ENCODE peak calls at places on chromosome 16, in four cellular contexts. N, B, H and S are unnamed samples.
A peak's percentile ranks its signal among the peaks of the same experiment; 100 is the strongest.

GRCh38 chr16:14035092-14035491 is 36.0 kb upstream of the MRTFB start:
- DNase-seq in N (no peak), B (no peak), H (no peak), S (no peak)

GRCh38 chr16:3467920-3468319 is 24.4 kb downstream of the NAA60 start:
- DNase-seq in N (no peak), B (no peak), H (no peak), S (no peak)

GRCh38 chr16:50697881-50698767 is 4.7 kb downstream of the NOD2 start:
- DNase-seq in N (no peak), B (no peak), H (no peak), S (no peak)

GRCh38 chr16:23578096-23578830 is 17.9 kb downstream of the NDUFAB1 start:
- DNase-seq in N (no peak), B (no peak), H (no peak), S (no peak)

GRCh38 chr16:56347166-56347565 is 78.2 kb downstream of the AMFR start:
- DNase-seq in N (no peak), B (no peak), H (no peak), S (no peak)

GRCh38 chr16:87744750-87745514 is 20.9 kb downstream of the KLHDC4 start:
- DNase-seq in N (no peak), B (no peak), H (no peak), S (no peak)

GRCh38 chr16:22375117-22375962 is 921 bp upstream of the CDR2 start:
- DNase-seq in N (no peak), B (no peak), H (peak; percentile 13), S (no peak)

GRCh38 chr16:66270333-66270927 is 96.1 kb upstream of the CDH5 start:
- DNase-seq in N (peak; percentile 92), B (no peak), H (peak; percentile 94), S (peak; percentile 67)

GRCh38 chr16:27189335-27189972 is 13.9 kb upstream of the KDM8 start:
- DNase-seq in N (peak; percentile 25), B (no peak), H (peak; percentile 36), S (no peak)

GRCh38 chr16:14309906-14310305 is 238.8 kb downstream of the MRTFB start:
- DNase-seq in N (no peak), B (no peak), H (no peak), S (peak; percentile 75)

GRCh38 chr16:68529931-68530667 is 9.0 kb upstream of the ZFP90 start:
- DNase-seq in N (peak; percentile 74), B (peak; percentile 69), H (peak; percentile 93), S (peak; percentile 99)

GRCh38 chr16:7597677-7598076 is 265.0 kb downstream of the RBFOX1 start:
- DNase-seq in N (no peak), B (no peak), H (no peak), S (no peak)

GRCh38 chr16:1944612-1945199 is 1.7 kb upstream of the MSRB1 start:
- DNase-seq in N (no peak), B (no peak), H (no peak), S (no peak)

GRCh38 chr16:27781195-27781524 is 231.2 kb downstream of the KATNIP start:
- DNase-seq in N (no peak), B (no peak), H (no peak), S (no peak)

GRCh38 chr16:73048292-73049050 is 543 bp upstream of the ZFHX3 start:
- DNase-seq in N (peak; percentile 75), B (no peak), H (no peak), S (no peak)

GRCh38 chr16:27625050-27625697 is 75.2 kb downstream of the KATNIP start:
- DNase-seq in N (no peak), B (no peak), H (no peak), S (no peak)

GRCh38 chr16:29983420-29984136 is 9.9 kb downstream of the TAOK2 start:
- DNase-seq in N (no peak), B (no peak), H (no peak), S (no peak)

GRCh38 chr16:66590322-66590721 is 11.1 kb downstream of the CMTM2 start:
- DNase-seq in N (no peak), B (no peak), H (no peak), S (no peak)

GRCh38 chr16:3170440-3171180 is 17.4 kb upstream of the OR1F1 start:
- DNase-seq in N (no peak), B (no peak), H (no peak), S (no peak)

GRCh38 chr16:80569440-80570105 is 28.8 kb downstream of the DYNLRB2 start:
- DNase-seq in N (no peak), B (peak; percentile 8), H (no peak), S (peak; percentile 32)

GRCh38 chr16:5500526-5500925 is 402.9 kb upstream of the EEF2KMT start:
- DNase-seq in N (no peak), B (no peak), H (no peak), S (no peak)

GRCh38 chr16:5505093-5505887 is 407.7 kb upstream of the EEF2KMT start:
- DNase-seq in N (no peak), B (no peak), H (no peak), S (no peak)

GRCh38 chr16:5504028-5504758 is 406.6 kb upstream of the EEF2KMT start:
- DNase-seq in N (no peak), B (no peak), H (peak; percentile 64), S (no peak)

GRCh38 chr16:5502944-5503343 is 405.3 kb upstream of the EEF2KMT start:
- DNase-seq in N (no peak), B (no peak), H (no peak), S (no peak)

GRCh38 chr16:5502467-5502869 is 404.9 kb upstream of the EEF2KMT start:
- DNase-seq in N (peak; percentile 53), B (no peak), H (peak; percentile 72), S (no peak)
- TF ChIP-seq CTCF in N (peak; percentile 66), B (peak; percentile 28), H (peak; percentile 75), S (no peak)

DNA sequence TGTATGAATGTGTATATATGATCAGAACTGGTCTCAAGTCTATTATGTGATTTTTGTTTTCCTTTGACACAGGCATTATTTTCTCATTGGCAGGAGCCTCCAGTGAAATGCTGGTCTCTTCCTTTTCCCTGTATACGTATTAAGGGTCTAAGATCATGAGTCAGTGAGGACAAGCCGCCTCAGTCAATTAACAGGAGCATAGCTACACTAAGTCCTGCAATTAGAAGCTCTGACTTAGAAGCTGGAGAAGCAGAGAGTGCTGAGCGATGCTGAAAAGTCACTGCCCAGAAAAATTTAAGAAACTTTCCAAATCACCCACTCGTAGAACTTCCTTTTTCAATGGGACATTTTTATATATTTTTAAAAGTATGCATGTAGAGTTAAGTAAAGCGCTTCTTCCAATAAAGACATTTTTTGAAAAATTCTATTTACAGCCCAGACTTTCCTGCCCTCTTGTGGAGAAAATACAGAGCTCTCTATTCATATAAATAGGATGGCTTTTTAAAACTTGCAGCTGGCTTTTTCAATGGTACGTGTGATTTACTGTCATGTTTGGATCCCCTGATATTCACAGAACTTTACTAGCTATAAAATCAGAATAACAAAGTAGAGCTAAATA is 70.1 kb upstream of the PSMD7 start:
- DNase-seq in N (no peak), B (no peak), H (no peak), S (peak; percentile 26)
- TF ChIP-seq CTCF in N (peak; percentile 48), B (peak; percentile 35), H (peak; percentile 2), S (peak; percentile 43)

GRCh38 chr16:31333686-31334649 is 21.0 kb upstream of the ITGAX start:
- DNase-seq in N (no peak), B (no peak), H (peak; percentile 16), S (peak; percentile 49)
- TF ChIP-seq CTCF in N (peak; percentile 29), B (peak; percentile 72), H (peak; percentile 43), S (peak; percentile 44)

DNA sequence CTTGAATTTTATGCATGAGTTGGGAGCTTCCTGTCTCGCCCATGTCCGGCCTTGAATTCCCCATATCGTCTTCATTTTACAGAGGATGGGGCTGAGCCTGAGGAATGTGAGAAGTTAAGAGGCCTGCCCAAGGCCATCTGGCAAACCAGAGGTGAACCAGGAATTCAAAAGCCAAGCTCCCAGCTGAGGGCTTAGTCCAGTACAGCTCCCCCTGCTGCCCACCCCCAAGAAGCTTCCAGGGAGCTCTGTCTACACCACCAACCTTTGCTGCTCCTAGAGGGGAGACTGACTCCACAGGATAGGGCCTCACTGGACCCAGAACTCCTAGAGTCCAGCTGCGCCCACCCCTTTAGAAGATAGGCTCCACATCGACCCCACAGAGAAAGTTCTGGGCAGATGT is 20.7 kb upstream of the C16orf78 start:
- DNase-seq in N (peak; percentile 44), B (no peak), H (peak; percentile 72), S (no peak)
- TF ChIP-seq CTCF in N (peak; percentile 39), B (peak; percentile 68), H (peak; percentile 74), S (no peak)

GRCh38 chr16:11101283-11101682 is 154.7 kb downstream of the SOCS1 start:
- DNase-seq in N (no peak), B (no peak), H (no peak), S (no peak)

GRCh38 chr16:11098601-11099377 is 154.4 kb downstream of the CLEC16A start:
- DNase-seq in N (no peak), B (no peak), H (no peak), S (no peak)

GRCh38 chr16:11101695-11102522 is 154.1 kb downstream of the SOCS1 start:
- DNase-seq in N (no peak), B (no peak), H (no peak), S (no peak)

GRCh38 chr16:11099672-11100195 is 155.4 kb downstream of the CLEC16A start:
- DNase-seq in N (no peak), B (no peak), H (no peak), S (no peak)

DNA sequence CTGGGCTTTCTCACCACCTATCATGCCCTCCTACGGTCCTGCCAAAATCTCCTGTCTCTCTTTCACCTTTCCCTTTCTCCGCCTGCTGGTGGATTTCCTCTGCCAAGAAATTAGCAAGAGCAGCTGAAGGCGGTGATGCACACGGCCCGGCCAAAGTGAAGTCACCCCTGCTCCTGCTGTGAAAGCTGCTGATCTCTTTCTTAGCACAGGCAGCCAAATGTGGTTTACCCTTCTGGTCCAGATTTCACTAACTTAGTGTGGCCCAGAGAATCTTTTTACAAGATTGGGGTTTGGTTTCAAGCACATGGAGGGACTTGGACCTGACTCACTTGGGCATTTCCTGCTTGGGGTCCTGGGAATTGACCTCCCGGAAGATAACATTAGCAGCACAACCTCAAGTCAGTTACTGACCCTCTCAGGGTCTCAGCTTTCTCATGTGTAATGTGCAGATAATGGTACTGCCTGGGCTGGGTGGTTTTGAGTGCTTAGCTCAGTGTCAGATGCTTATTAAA is 155.7 kb downstream of the SOCS1 start:
- DNase-seq in N (peak; percentile 30), B (no peak), H (no peak), S (no peak)
- TF ChIP-seq CTCF in N (no peak), B (no peak), H (no peak), S (no peak)

GRCh38 chr16:88754912-88755744 is 29.9 kb downstream of the PIEZO1 start:
- DNase-seq in N (peak; percentile 56), B (no peak), H (peak; percentile 31), S (peak; percentile 82)
- TF ChIP-seq CTCF in N (peak; percentile 42), B (no peak), H (peak; percentile 36), S (peak; percentile 40)

GRCh38 chr16:64841482-64841881 is 280.4 kb downstream of the CDH11 start:
- DNase-seq in N (no peak), B (no peak), H (no peak), S (no peak)
- TF ChIP-seq CTCF in N (no peak), B (no peak), H (no peak), S (no peak)

GRCh38 chr16:86709902-86710601 is 131.7 kb downstream of the FOXL1 start:
- DNase-seq in N (no peak), B (no peak), H (no peak), S (no peak)
- TF ChIP-seq CTCF in N (no peak), B (no peak), H (no peak), S (no peak)